ENCODE peak calls at places on chromosomes 5 and 9, in seven cellular contexts. L is breast epithelium, C is transverse colon, Q is HL-60, O is H1, N is SK-N-SH, T is endothelial cell of umbilical vein. K is an unnamed sample.

GRCh38 chr9:95459867-95460626 is 56.7 kb downstream of the PTCH1 start:
- DNase-seq in C (no peak), N (no peak), O (no peak), Q (no peak), L (no peak), T (no peak), K (no peak)

GRCh38 chr5:82991678-82992323 is 85.4 kb downstream of the TMEM167A start:
- DNase-seq in Q (no peak), T (peak; percentile 40), N (no peak), C (no peak), L (no peak), O (no peak), K (no peak)

GRCh38 chr5:174654442-174654841 is 69.9 kb upstream of the MSX2 start:
- DNase-seq in T (no peak), Q (no peak), C (no peak), N (no peak), O (no peak), L (no peak), K (no peak)

GRCh38 chr9:29656641-29657406 is 2083.5 kb upstream of the C9orf72 start:
- DNase-seq in T (no peak), O (no peak), L (no peak), C (no peak), Q (no peak), N (no peak), K (no peak)

GRCh38 chr5:37776826-37777225 is 63.0 kb downstream of the GDNF start:
- DNase-seq in L (no peak), N (no peak), O (no peak), C (peak; percentile 29), T (no peak), Q (no peak), K (no peak)

GRCh38 chr5:107806271-107806670 is 135.5 kb upstream of the EFNA5 start:
- DNase-seq in N (no peak), C (no peak), L (no peak), T (no peak), O (no peak), Q (no peak), K (no peak)

GRCh38 chr9:97543568-97543967 is 42.1 kb downstream of the TMOD1 start:
- DNase-seq in Q (no peak), N (no peak), C (no peak), O (no peak), T (no peak), L (no peak), K (no peak)

GRCh38 chr9:115162946-115163345 is 45.0 kb upstream of the TNC start:
- DNase-seq in T (no peak), Q (no peak), O (no peak), L (no peak), N (no peak), C (no peak), K (no peak)

GRCh38 chr9:117718701-117719100 is 14.5 kb downstream of the TLR4 start:
- DNase-seq in N (no peak), O (no peak), Q (no peak), C (no peak), T (no peak), L (no peak), K (no peak)

GRCh38 chr5:73558950-73559349 is 6.5 kb downstream of the ANKRA2 start:
- DNase-seq in L (no peak), T (no peak), C (no peak), Q (no peak), N (no peak), O (no peak), K (no peak)

GRCh38 chr9:125912667-125913066 is 165.5 kb downstream of the PBX3 start:
- DNase-seq in C (no peak), O (no peak), N (no peak), T (no peak), Q (no peak), L (no peak), K (no peak)

GRCh38 chr9:35258665-35259474 is 97.1 kb downstream of the UNC13B start:
- DNase-seq in N (peak; percentile 42), O (no peak), Q (no peak), L (peak; percentile 73), T (peak; percentile 82), C (peak; percentile 79), K (no peak)

GRCh38 chr5:140186155-140186753 is 11.3 kb downstream of the CYSTM1 start:
- DNase-seq in O (no peak), N (no peak), Q (no peak), T (no peak), L (no peak), C (no peak), K (no peak)

GRCh38 chr9:136135326-136136126 is 16.9 kb upstream of the TMEM250 start:
- DNase-seq in Q (no peak), L (no peak), N (peak; percentile 55), O (no peak), C (no peak), T (no peak), K (no peak)

GRCh38 chr5:138569759-138570158 is 5.4 kb downstream of the HSPA9 start:
- DNase-seq in N (no peak), L (no peak), Q (no peak), T (no peak), O (no peak), C (no peak), K (no peak)

GRCh38 chr5:78627766-78628165 is 20.8 kb downstream of the LHFPL2 start:
- DNase-seq in N (peak; percentile 44), L (no peak), T (no peak), Q (no peak), C (no peak), O (no peak), K (no peak)

GRCh38 chr9:126788631-126789349 is 16.1 kb upstream of the ZBTB43 start:
- DNase-seq in O (no peak), L (no peak), Q (no peak), C (no peak), N (no peak), T (no peak), K (no peak)

GRCh38 chr9:89794918-89795317 is 190.1 kb downstream of the GADD45G start:
- DNase-seq in C (peak; percentile 32), L (peak; percentile 65), N (no peak), T (no peak), Q (no peak), O (no peak), K (no peak)

GRCh38 chr5:12658871-12659446 is 754.7 kb upstream of the CTNND2 start:
- DNase-seq in Q (no peak), O (no peak), T (no peak), N (no peak), L (no peak), C (no peak), K (no peak)

GRCh38 chr5:68007446-68007845 is 208.1 kb upstream of the PIK3R1 start:
- DNase-seq in C (peak; percentile 22), Q (peak; percentile 73), T (no peak), O (no peak), N (no peak), L (no peak), K (no peak)

GRCh38 chr5:8012131-8012977 is 143.4 kb downstream of the MTRR start:
- DNase-seq in O (no peak), N (no peak), T (no peak), C (no peak), Q (no peak), L (no peak), K (no peak)

GRCh38 chr5:173324115-173325001 is 3.9 kb downstream of the STC2 start:
- DNase-seq in N (peak; percentile 94), Q (no peak), C (peak; percentile 81), L (no peak), T (peak; percentile 42), O (no peak), K (peak; percentile 42)
- TF ChIP-seq POLR2AphosphoS5 in N (peak; percentile 48), Q (no peak), C (peak; percentile 42), L (no peak), T (peak; percentile 45), O (peak; percentile 60), K (no peak)

GRCh38 chr5:26245327-26245726 is 793.1 kb downstream of the CDH9 start:
- DNase-seq in Q (no peak), N (no peak), T (no peak), O (no peak), C (no peak), L (no peak), K (no peak)
- TF ChIP-seq POLR2AphosphoS5 in Q (no peak), N (no peak), T (no peak), O (no peak), C (no peak), L (no peak), K (no peak)

DNA sequence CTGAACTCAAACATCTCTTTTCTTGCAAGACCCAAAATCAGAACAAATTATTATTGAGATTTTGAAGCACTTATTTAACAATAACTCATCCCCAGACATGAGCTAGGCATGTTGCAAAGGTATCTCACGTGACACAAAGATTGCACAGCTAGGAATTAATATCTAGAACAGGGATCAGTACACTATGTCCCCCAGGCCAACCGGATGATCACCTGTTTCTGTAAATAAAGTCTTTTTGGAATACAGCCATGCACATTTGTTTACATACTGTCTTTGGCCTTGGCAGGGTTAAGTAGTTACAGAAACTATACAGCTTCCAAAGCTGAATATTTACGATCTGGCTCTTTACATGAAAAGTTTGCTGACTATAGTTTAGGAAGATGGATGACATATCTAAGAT is 287.7 kb downstream of the ACTL7B start:
- DNase-seq in Q (no peak), C (no peak), T (no peak), L (no peak), N (no peak), O (no peak), K (no peak)
- TF ChIP-seq POLR2AphosphoS5 in Q (no peak), C (no peak), T (no peak), L (no peak), N (no peak), O (no peak), K (no peak)

GRCh38 chr5:53403758-53404157 is 76.7 kb upstream of the FST start:
- DNase-seq in N (no peak), C (no peak), Q (no peak), L (no peak), T (no peak), O (no peak), K (no peak)

GRCh38 chr5:53397141-53397794 is 83.2 kb upstream of the FST start:
- DNase-seq in Q (no peak), L (no peak), N (no peak), O (no peak), C (no peak), T (no peak), K (no peak)

GRCh38 chr5:53403291-53403690 is 77.1 kb upstream of the FST start:
- DNase-seq in T (no peak), C (no peak), O (no peak), N (no peak), Q (no peak), L (no peak), K (no peak)

GRCh38 chr5:53397845-53398244 is 82.6 kb upstream of the FST start:
- DNase-seq in Q (no peak), O (no peak), T (peak; percentile 71), C (no peak), N (no peak), L (no peak), K (no peak)

DNA sequence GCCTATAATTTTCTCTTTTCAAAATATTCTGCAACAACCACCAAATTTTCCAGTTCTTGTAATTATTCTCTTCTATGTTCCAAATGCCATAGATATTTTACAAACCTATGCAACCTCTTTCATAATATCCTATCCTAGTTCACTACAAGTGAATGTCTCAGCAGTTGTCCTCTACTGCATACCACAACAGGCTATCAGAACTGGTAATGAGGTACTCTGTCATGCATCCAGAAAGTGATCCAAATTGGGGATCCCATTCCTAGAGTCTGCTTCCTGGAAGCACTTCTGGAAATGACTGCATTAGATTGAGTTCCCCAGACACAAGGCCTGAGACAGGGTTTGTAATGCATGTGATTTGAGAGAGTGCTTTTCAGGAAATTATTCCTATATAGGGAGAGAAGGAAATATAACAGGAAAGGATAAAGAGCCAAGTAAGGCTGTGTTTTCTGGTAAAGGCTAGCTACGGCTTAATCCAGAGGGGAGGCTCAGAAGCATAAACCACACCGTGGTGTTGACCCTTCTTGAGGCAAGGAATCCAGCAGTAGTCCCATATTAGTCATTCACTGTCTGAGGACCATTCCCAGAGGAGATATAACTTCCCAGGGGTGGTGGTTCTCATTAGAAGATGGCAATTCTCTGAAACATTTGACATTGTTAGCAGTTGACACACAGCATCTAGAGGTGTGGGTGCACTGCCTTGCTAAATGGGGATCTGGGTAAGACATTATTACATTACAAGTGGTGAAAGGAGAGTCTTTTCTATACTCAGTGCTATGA is 80.3 kb upstream of the FST start:
- DNase-seq in O (no peak), C (no peak), T (no peak), Q (no peak), N (no peak), L (no peak), K (no peak)
- TF ChIP-seq POLR2AphosphoS5 in O (no peak), C (no peak), T (no peak), Q (no peak), N (no peak), L (no peak), K (no peak)